ENCODE peak calls at places on chromosomes 6 and 20, in ten cellular contexts. One of them, this sample, is unnamed.

GRCh38 chr6:159913375-159913774 is 22.6 kb downstream of the MAS1 start:
- DNase-seq in germinal center: no peak
- DNase-seq in GM19239: no peak
- DNase-seq in brain microvascular endothelial cell: no peak
- DNase-seq in dorsolateral prefrontal cortex: no peak
- DNase-seq in stromal cell of bone marrow: no peak
- DNase-seq in stimulated activated CD4-positive, alpha-beta T cell treated with anti-CD3 and anti-CD28 coated beads, Interleukin-15, amount 100 ng/mL, for 24 hours: no peak
- DNase-seq in cardiac fibroblast: no peak
- DNase-seq in activated T-cell treated with anti-CD3 and anti-CD28 coated beads for 1 hour: no peak
- DNase-seq in AG04450: no peak
- DNase-seq in this sample: no peak

GRCh38 chr6:8238772-8239683 is 136.7 kb upstream of the EEF1E1 start:
- DNase-seq in activated T-cell treated with anti-CD3 and anti-CD28 coated beads for 1 hour: no peak
- DNase-seq in GM19239: no peak
- DNase-seq in AG04450: no peak
- DNase-seq in brain microvascular endothelial cell: no peak
- DNase-seq in stimulated activated CD4-positive, alpha-beta T cell treated with anti-CD3 and anti-CD28 coated beads, Interleukin-15, amount 100 ng/mL, for 24 hours: no peak
- DNase-seq in cardiac fibroblast: no peak
- DNase-seq in dorsolateral prefrontal cortex: no peak
- DNase-seq in stromal cell of bone marrow: no peak
- DNase-seq in germinal center: no peak
- DNase-seq in this sample: no peak

GRCh38 chr6:6998194-6998569 is 109.6 kb upstream of the RREB1 start:
- DNase-seq in GM19239: no peak
- DNase-seq in brain microvascular endothelial cell: no peak
- DNase-seq in stromal cell of bone marrow: peak; percentile 33
- DNase-seq in activated T-cell treated with anti-CD3 and anti-CD28 coated beads for 1 hour: no peak
- DNase-seq in dorsolateral prefrontal cortex: no peak
- DNase-seq in stimulated activated CD4-positive, alpha-beta T cell treated with anti-CD3 and anti-CD28 coated beads, Interleukin-15, amount 100 ng/mL, for 24 hours: no peak
- DNase-seq in cardiac fibroblast: no peak
- DNase-seq in AG04450: no peak
- DNase-seq in germinal center: no peak
- DNase-seq in this sample: no peak

GRCh38 chr6:163892814-163893561 is 478.5 kb downstream of the QKI start:
- DNase-seq in brain microvascular endothelial cell: no peak
- DNase-seq in germinal center: no peak
- DNase-seq in stimulated activated CD4-positive, alpha-beta T cell treated with anti-CD3 and anti-CD28 coated beads, Interleukin-15, amount 100 ng/mL, for 24 hours: no peak
- DNase-seq in activated T-cell treated with anti-CD3 and anti-CD28 coated beads for 1 hour: no peak
- DNase-seq in AG04450: no peak
- DNase-seq in GM19239: no peak
- DNase-seq in stromal cell of bone marrow: no peak
- DNase-seq in cardiac fibroblast: no peak
- DNase-seq in dorsolateral prefrontal cortex: no peak
- DNase-seq in this sample: no peak

GRCh38 chr6:53630533-53631269 is 34.9 kb downstream of the KLHL31 start:
- DNase-seq in germinal center: no peak
- DNase-seq in activated T-cell treated with anti-CD3 and anti-CD28 coated beads for 1 hour: no peak
- DNase-seq in stimulated activated CD4-positive, alpha-beta T cell treated with anti-CD3 and anti-CD28 coated beads, Interleukin-15, amount 100 ng/mL, for 24 hours: no peak
- DNase-seq in stromal cell of bone marrow: no peak
- DNase-seq in GM19239: no peak
- DNase-seq in brain microvascular endothelial cell: no peak
- DNase-seq in AG04450: no peak
- DNase-seq in cardiac fibroblast: no peak
- DNase-seq in dorsolateral prefrontal cortex: no peak
- DNase-seq in this sample: no peak

GRCh38 chr6:3798211-3798909 is 46.8 kb upstream of the PXDC1 start:
- DNase-seq in germinal center: no peak
- DNase-seq in activated T-cell treated with anti-CD3 and anti-CD28 coated beads for 1 hour: no peak
- DNase-seq in cardiac fibroblast: no peak
- DNase-seq in AG04450: no peak
- DNase-seq in stimulated activated CD4-positive, alpha-beta T cell treated with anti-CD3 and anti-CD28 coated beads, Interleukin-15, amount 100 ng/mL, for 24 hours: no peak
- DNase-seq in stromal cell of bone marrow: no peak
- DNase-seq in dorsolateral prefrontal cortex: no peak
- DNase-seq in GM19239: no peak
- DNase-seq in brain microvascular endothelial cell: no peak
- DNase-seq in this sample: no peak

GRCh38 chr6:149435919-149436586 is 36.0 kb downstream of the SUMO4 start:
- DNase-seq in AG04450: no peak
- DNase-seq in brain microvascular endothelial cell: no peak
- DNase-seq in germinal center: no peak
- DNase-seq in activated T-cell treated with anti-CD3 and anti-CD28 coated beads for 1 hour: no peak
- DNase-seq in stromal cell of bone marrow: no peak
- DNase-seq in GM19239: no peak
- DNase-seq in dorsolateral prefrontal cortex: no peak
- DNase-seq in cardiac fibroblast: no peak
- DNase-seq in stimulated activated CD4-positive, alpha-beta T cell treated with anti-CD3 and anti-CD28 coated beads, Interleukin-15, amount 100 ng/mL, for 24 hours: no peak
- DNase-seq in this sample: no peak

GRCh38 chr6:129440691-129441090 is 269.3 kb downstream of the ARHGAP18 start:
- DNase-seq in germinal center: no peak
- DNase-seq in activated T-cell treated with anti-CD3 and anti-CD28 coated beads for 1 hour: no peak
- DNase-seq in stimulated activated CD4-positive, alpha-beta T cell treated with anti-CD3 and anti-CD28 coated beads, Interleukin-15, amount 100 ng/mL, for 24 hours: no peak
- DNase-seq in dorsolateral prefrontal cortex: no peak
- DNase-seq in AG04450: no peak
- DNase-seq in stromal cell of bone marrow: peak; percentile 19
- DNase-seq in cardiac fibroblast: peak; percentile 13
- DNase-seq in brain microvascular endothelial cell: peak; percentile 7
- DNase-seq in GM19239: no peak
- DNase-seq in this sample: no peak

GRCh38 chr6:43964659-43965570 is 162.3 kb downstream of the MRPL14 start:
- DNase-seq in cardiac fibroblast: no peak
- DNase-seq in activated T-cell treated with anti-CD3 and anti-CD28 coated beads for 1 hour: no peak
- DNase-seq in brain microvascular endothelial cell: no peak
- DNase-seq in stimulated activated CD4-positive, alpha-beta T cell treated with anti-CD3 and anti-CD28 coated beads, Interleukin-15, amount 100 ng/mL, for 24 hours: no peak
- DNase-seq in dorsolateral prefrontal cortex: no peak
- DNase-seq in GM19239: no peak
- DNase-seq in stromal cell of bone marrow: no peak
- DNase-seq in germinal center: no peak
- DNase-seq in AG04450: no peak
- DNase-seq in this sample: no peak

GRCh38 chr6:150366118-150366778 is 2.6 kb upstream of the IYD start:
- DNase-seq in cardiac fibroblast: no peak
- DNase-seq in stimulated activated CD4-positive, alpha-beta T cell treated with anti-CD3 and anti-CD28 coated beads, Interleukin-15, amount 100 ng/mL, for 24 hours: no peak
- DNase-seq in dorsolateral prefrontal cortex: no peak
- DNase-seq in activated T-cell treated with anti-CD3 and anti-CD28 coated beads for 1 hour: no peak
- DNase-seq in germinal center: no peak
- DNase-seq in stromal cell of bone marrow: no peak
- DNase-seq in GM19239: no peak
- DNase-seq in brain microvascular endothelial cell: no peak
- DNase-seq in AG04450: no peak
- DNase-seq in this sample: no peak

GRCh38 chr6:71082033-71082620 is 125.3 kb upstream of the B3GAT2 start:
- DNase-seq in GM19239: no peak
- DNase-seq in dorsolateral prefrontal cortex: no peak
- DNase-seq in activated T-cell treated with anti-CD3 and anti-CD28 coated beads for 1 hour: no peak
- DNase-seq in cardiac fibroblast: peak; percentile 21
- DNase-seq in brain microvascular endothelial cell: no peak
- DNase-seq in AG04450: no peak
- DNase-seq in stimulated activated CD4-positive, alpha-beta T cell treated with anti-CD3 and anti-CD28 coated beads, Interleukin-15, amount 100 ng/mL, for 24 hours: no peak
- DNase-seq in germinal center: no peak
- DNase-seq in stromal cell of bone marrow: peak; percentile 18
- DNase-seq in this sample: no peak

GRCh38 chr20:29408034-29408695 is 1849.3 kb upstream of the DEFB115 start:
- DNase-seq in GM19239: no peak
- DNase-seq in stimulated activated CD4-positive, alpha-beta T cell treated with anti-CD3 and anti-CD28 coated beads, Interleukin-15, amount 100 ng/mL, for 24 hours: no peak
- DNase-seq in activated T-cell treated with anti-CD3 and anti-CD28 coated beads for 1 hour: no peak
- DNase-seq in cardiac fibroblast: no peak
- DNase-seq in brain microvascular endothelial cell: no peak
- DNase-seq in AG04450: no peak
- DNase-seq in germinal center: peak; percentile 5
- DNase-seq in dorsolateral prefrontal cortex: no peak
- DNase-seq in stromal cell of bone marrow: no peak
- DNase-seq in this sample: no peak

GRCh38 chr6:163263196-163263595 is 151.3 kb upstream of the QKI start:
- DNase-seq in GM19239: no peak
- DNase-seq in germinal center: no peak
- DNase-seq in brain microvascular endothelial cell: peak; percentile 22
- DNase-seq in stromal cell of bone marrow: no peak
- DNase-seq in cardiac fibroblast: peak; percentile 54
- DNase-seq in stimulated activated CD4-positive, alpha-beta T cell treated with anti-CD3 and anti-CD28 coated beads, Interleukin-15, amount 100 ng/mL, for 24 hours: no peak
- DNase-seq in AG04450: no peak
- DNase-seq in activated T-cell treated with anti-CD3 and anti-CD28 coated beads for 1 hour: no peak
- DNase-seq in dorsolateral prefrontal cortex: no peak
- DNase-seq in this sample: no peak

GRCh38 chr6:14964486-14964885 is 281.4 kb upstream of the JARID2 start:
- DNase-seq in dorsolateral prefrontal cortex: no peak
- DNase-seq in brain microvascular endothelial cell: no peak
- DNase-seq in stromal cell of bone marrow: no peak
- DNase-seq in activated T-cell treated with anti-CD3 and anti-CD28 coated beads for 1 hour: no peak
- DNase-seq in stimulated activated CD4-positive, alpha-beta T cell treated with anti-CD3 and anti-CD28 coated beads, Interleukin-15, amount 100 ng/mL, for 24 hours: no peak
- DNase-seq in GM19239: no peak
- DNase-seq in cardiac fibroblast: no peak
- DNase-seq in AG04450: no peak
- DNase-seq in germinal center: no peak
- DNase-seq in this sample: no peak

GRCh38 chr6:91304506-91304905 is 717.6 kb upstream of the MAP3K7 start:
- DNase-seq in activated T-cell treated with anti-CD3 and anti-CD28 coated beads for 1 hour: no peak
- DNase-seq in AG04450: no peak
- DNase-seq in GM19239: no peak
- DNase-seq in stimulated activated CD4-positive, alpha-beta T cell treated with anti-CD3 and anti-CD28 coated beads, Interleukin-15, amount 100 ng/mL, for 24 hours: no peak
- DNase-seq in dorsolateral prefrontal cortex: no peak
- DNase-seq in germinal center: no peak
- DNase-seq in brain microvascular endothelial cell: peak; percentile 24
- DNase-seq in cardiac fibroblast: no peak
- DNase-seq in stromal cell of bone marrow: no peak
- DNase-seq in this sample: no peak

This sample was measured in activated gamma-delta T cell.